ENCODE peak calls at places on chromosome 14, in eight cellular contexts. K is Calu3, L is AG10803, S is endothelial cell, E is neural progenitor cell, Y is fibroblast of the aortic adventitia, Q is GM23338, B is sigmoid colon. G is an unnamed sample.
A peak's percentile ranks its signal among the peaks of the same experiment; 100 is the strongest.

GRCh38 chr14:101843665-101844064 is 82.2 kb downstream of the PPP2R5C start:
- DNase-seq in E (no peak), Q (peak; percentile 55), Y (no peak), L (no peak), K (peak; percentile 9), B (no peak), S (no peak), G (peak; percentile 25)

GRCh38 chr14:92439551-92440344 is 73.8 kb upstream of the RIN3 start:
- DNase-seq in Y (no peak), B (no peak), K (no peak), Q (no peak), L (no peak), S (no peak), E (no peak), G (no peak)

GRCh38 chr14:67722293-67722692 is 20.6 kb downstream of the RDH12 start:
- DNase-seq in E (peak; percentile 61), B (peak; percentile 90), K (no peak), Q (peak; percentile 74), S (no peak), Y (peak; percentile 81), L (peak; percentile 47), G (peak; percentile 72)

GRCh38 chr14:49623941-49624806 is 3.6 kb downstream of the MGAT2 start:
- DNase-seq in B (no peak), S (no peak), E (no peak), K (no peak), L (peak; percentile 15), Q (no peak), Y (no peak), G (no peak)

GRCh38 chr14:49240383-49240782 is 345.8 kb downstream of the RPS29 start:
- DNase-seq in Y (no peak), L (no peak), B (no peak), S (no peak), E (no peak), K (no peak), Q (no peak), G (no peak)

GRCh38 chr14:22614240-22614799 is 16.2 kb downstream of the ABHD4 start:
- DNase-seq in E (peak; percentile 8), B (no peak), L (peak; percentile 99), Y (peak; percentile 94), K (peak; percentile 73), S (no peak), Q (no peak), G (peak; percentile 98)

GRCh38 chr14:74804219-74804825 is 41.2 kb downstream of the YLPM1 start:
- DNase-seq in E (peak; percentile 11), K (peak; percentile 17), L (peak; percentile 74), B (no peak), Q (peak; percentile 72), Y (peak; percentile 72), S (peak; percentile 48), G (peak; percentile 87)

GRCh38 chr14:90692826-90693225 is 123.4 kb downstream of the TTC7B start:
- DNase-seq in B (no peak), Y (no peak), Q (no peak), E (no peak), S (no peak), L (no peak), K (no peak), G (no peak)

GRCh38 chr14:98237939-98238338 is 1034.1 kb downstream of the BCL11B start:
- DNase-seq in Q (no peak), B (no peak), L (no peak), E (no peak), Y (no peak), S (no peak), K (no peak), G (no peak)

GRCh38 chr14:78075033-78075432 is 95.1 kb upstream of the NRXN3 start:
- DNase-seq in Q (no peak), K (no peak), B (no peak), Y (no peak), E (no peak), L (no peak), S (no peak), G (no peak)

GRCh38 chr14:51626185-51626584 is 25.5 kb upstream of the FRMD6 start:
- DNase-seq in B (no peak), K (no peak), Q (no peak), S (no peak), Y (no peak), L (no peak), E (no peak), G (no peak)

GRCh38 chr14:64645220-64645891 is 58.9 kb upstream of the PLEKHG3 start:
- DNase-seq in S (peak; percentile 22), B (peak; percentile 86), L (peak; percentile 100), K (no peak), Y (peak; percentile 91), E (peak; percentile 55), Q (peak; percentile 97), G (peak; percentile 98)

GRCh38 chr14:105196228-105196960 is 15.3 kb upstream of the NUDT14 start:
- DNase-seq in K (no peak), B (no peak), S (peak; percentile 95), E (peak; percentile 96), L (no peak), Q (peak; percentile 79), Y (no peak), G (no peak)

GRCh38 chr14:50740858-50741257 is 72.8 kb upstream of the SAV1 start:
- DNase-seq in Q (no peak), L (peak; percentile 21), B (no peak), E (no peak), S (no peak), K (no peak), Y (peak; percentile 7), G (peak; percentile 35)

GRCh38 chr14:77018785-77019184 is 9.7 kb downstream of the IRF2BPL start:
- DNase-seq in K (no peak), E (no peak), B (no peak), S (no peak), Y (peak; percentile 33), L (peak; percentile 64), Q (no peak), G (no peak)

GRCh38 chr14:54818201-54819133 is 84.2 kb downstream of the GCH1 start:
- DNase-seq in Y (peak; percentile 77), E (peak; percentile 44), B (no peak), K (no peak), L (peak; percentile 77), Q (no peak), S (no peak), G (peak; percentile 83)

GRCh38 chr14:58944226-58944769 is 244.2 kb upstream of the DAAM1 start:
- DNase-seq in L (peak; percentile 21), Y (no peak), B (no peak), K (no peak), E (peak; percentile 29), S (no peak), Q (peak; percentile 59), G (no peak)

GRCh38 chr14:37991027-37991426 is 216.7 kb upstream of the SSTR1 start:
- DNase-seq in K (no peak), L (no peak), S (no peak), Q (peak; percentile 50), Y (no peak), E (no peak), B (no peak), G (no peak)
- TF ChIP-seq CTCF in K (no peak), L (no peak), S (no peak), Q (no peak), Y (no peak), E (no peak), B (no peak), G (no peak)

GRCh38 chr14:88551094-88551870 is 3.5 kb downstream of the PTPN21 start:
- DNase-seq in L (peak; percentile 84), E (peak; percentile 77), B (peak; percentile 91), Y (peak; percentile 89), S (peak; percentile 77), Q (peak; percentile 93), K (peak; percentile 88), G (peak; percentile 91)
- TF ChIP-seq CTCF in L (peak; percentile 38), E (peak; percentile 20), B (no peak), Y (peak; percentile 42), S (no peak), Q (peak; percentile 44), K (peak; percentile 41), G (peak; percentile 52)

GRCh38 chr14:26255213-26255612 is 342.6 kb downstream of the NOVA1 start:
- DNase-seq in K (no peak), E (peak; percentile 14), S (no peak), L (peak; percentile 58), Q (peak; percentile 52), Y (peak; percentile 70), B (no peak), G (peak; percentile 52)
- TF ChIP-seq CTCF in K (no peak), E (peak; percentile 46), S (no peak), L (peak; percentile 77), Q (peak; percentile 58), Y (peak; percentile 71), B (peak; percentile 41), G (peak; percentile 56)

DNA sequence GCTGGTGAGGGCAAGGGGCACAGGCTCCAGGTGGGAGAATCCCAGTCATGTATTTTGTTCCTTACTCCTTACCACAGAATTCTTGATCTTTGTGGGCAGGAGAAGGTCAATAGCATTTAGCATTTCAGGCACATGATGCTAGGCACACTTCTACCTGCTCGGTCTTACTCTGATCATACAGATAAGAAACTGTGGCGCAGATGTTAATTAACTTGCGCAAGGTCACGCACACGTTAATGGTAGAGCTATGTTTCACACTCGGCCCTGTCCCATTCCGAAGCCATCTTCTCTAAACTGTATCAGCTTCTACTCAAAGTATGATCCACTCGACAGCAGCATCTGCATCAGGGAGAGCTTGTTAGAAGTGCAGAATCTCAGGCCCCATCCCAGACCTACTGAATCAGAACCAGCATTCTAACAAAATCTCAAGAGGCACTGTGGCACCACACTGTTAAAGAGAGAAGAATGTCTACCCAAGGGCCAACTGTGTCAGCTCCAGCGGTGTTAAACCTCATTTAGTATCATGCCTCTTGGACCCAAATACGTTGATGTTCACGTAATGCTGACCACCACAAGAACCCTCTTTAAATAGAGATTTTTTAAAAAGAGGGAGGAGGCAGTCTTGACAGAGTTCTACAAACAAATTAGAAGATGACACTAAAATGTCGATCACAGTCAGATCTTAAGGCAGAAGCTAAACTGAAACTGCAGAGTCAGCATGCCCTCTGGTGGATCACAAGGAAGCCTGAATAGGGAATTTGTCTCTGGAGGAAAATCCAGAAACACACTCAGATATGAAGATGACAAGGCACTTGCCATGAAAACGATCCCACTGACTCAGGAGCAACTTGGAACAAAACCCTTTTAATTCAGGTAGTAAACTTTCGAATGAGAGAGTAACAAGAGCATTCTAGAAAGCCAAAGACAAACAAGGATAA is 7.3 kb downstream of the STXBP6 start:
- DNase-seq in S (peak; percentile 21), B (no peak), E (peak; percentile 67), Y (peak; percentile 73), L (peak; percentile 81), K (no peak), Q (peak; percentile 80), G (peak; percentile 87)
- TF ChIP-seq CTCF in S (peak; percentile 49), B (peak; percentile 51), E (peak; percentile 76), Y (peak; percentile 64), L (peak; percentile 91), K (no peak), Q (peak; percentile 81), G (peak; percentile 84)

GRCh38 chr14:27006520-27006919 is 408.7 kb upstream of the NOVA1 start:
- DNase-seq in S (no peak), L (no peak), K (no peak), Y (no peak), B (no peak), Q (no peak), E (no peak), G (no peak)
- TF ChIP-seq CTCF in S (no peak), L (no peak), K (no peak), Y (no peak), B (no peak), Q (no peak), E (no peak), G (no peak)

G was measured in choroid plexus epithelial cell.